ENCODE peak calls at places on chromosomes 11 and 22, in six cellular contexts. One of them, this sample, is unnamed.

GRCh38 chr22:36588285-36588684 is 59.3 kb upstream of the EIF3D start:
- DNase-seq in cardiac muscle cell: no peak
- DNase-seq in amniotic stem cell: no peak
- DNase-seq in iris pigment epithelial cell: no peak
- DNase-seq in effector CD4-positive, alpha-beta T cell: no peak
- DNase-seq in naive thymus-derived CD8-positive, alpha-beta T cell: no peak
- DNase-seq in this sample: no peak

GRCh38 chr11:95092549-95093324 is 3.1 kb downstream of the ENDOD1 start:
- DNase-seq in cardiac muscle cell: peak; percentile 25
- DNase-seq in amniotic stem cell: no peak
- DNase-seq in iris pigment epithelial cell: peak; percentile 78
- DNase-seq in effector CD4-positive, alpha-beta T cell: no peak
- DNase-seq in naive thymus-derived CD8-positive, alpha-beta T cell: peak; percentile 14
- DNase-seq in this sample: no peak

GRCh38 chr11:28961726-28962125 is 853.5 kb downstream of the METTL15 start:
- DNase-seq in cardiac muscle cell: no peak
- DNase-seq in amniotic stem cell: no peak
- DNase-seq in iris pigment epithelial cell: peak; percentile 40
- DNase-seq in effector CD4-positive, alpha-beta T cell: no peak
- DNase-seq in naive thymus-derived CD8-positive, alpha-beta T cell: no peak
- DNase-seq in this sample: no peak

GRCh38 chr11:73100578-73100977 is 41.5 kb downstream of the FCHSD2 start:
- DNase-seq in cardiac muscle cell: no peak
- DNase-seq in amniotic stem cell: no peak
- DNase-seq in iris pigment epithelial cell: no peak
- DNase-seq in effector CD4-positive, alpha-beta T cell: no peak
- DNase-seq in naive thymus-derived CD8-positive, alpha-beta T cell: no peak
- DNase-seq in this sample: no peak

GRCh38 chr11:35097814-35098213 is 41.2 kb upstream of the CD44 start:
- DNase-seq in cardiac muscle cell: no peak
- DNase-seq in amniotic stem cell: no peak
- DNase-seq in iris pigment epithelial cell: no peak
- DNase-seq in effector CD4-positive, alpha-beta T cell: no peak
- DNase-seq in naive thymus-derived CD8-positive, alpha-beta T cell: no peak
- DNase-seq in this sample: no peak

GRCh38 chr11:10205928-10206327 is 88.1 kb downstream of the SBF2 start:
- DNase-seq in cardiac muscle cell: peak; percentile 35
- DNase-seq in amniotic stem cell: no peak
- DNase-seq in iris pigment epithelial cell: no peak
- DNase-seq in effector CD4-positive, alpha-beta T cell: no peak
- DNase-seq in naive thymus-derived CD8-positive, alpha-beta T cell: no peak
- DNase-seq in this sample: no peak

GRCh38 chr11:34609850-34610249 is 11.0 kb upstream of the EHF start:
- DNase-seq in cardiac muscle cell: no peak
- DNase-seq in amniotic stem cell: no peak
- DNase-seq in iris pigment epithelial cell: no peak
- DNase-seq in effector CD4-positive, alpha-beta T cell: no peak
- DNase-seq in naive thymus-derived CD8-positive, alpha-beta T cell: no peak
- DNase-seq in this sample: no peak

GRCh38 chr11:106152013-106152412 is 74.6 kb downstream of the AASDHPPT start:
- DNase-seq in cardiac muscle cell: no peak
- DNase-seq in amniotic stem cell: no peak
- DNase-seq in iris pigment epithelial cell: peak; percentile 29
- DNase-seq in effector CD4-positive, alpha-beta T cell: no peak
- DNase-seq in naive thymus-derived CD8-positive, alpha-beta T cell: no peak
- DNase-seq in this sample: no peak

GRCh38 chr11:118435233-118435892 is 929 bp upstream of the KMT2A start:
- DNase-seq in cardiac muscle cell: peak; percentile 89
- DNase-seq in amniotic stem cell: no peak
- DNase-seq in iris pigment epithelial cell: peak; percentile 45
- DNase-seq in effector CD4-positive, alpha-beta T cell: peak; percentile 63
- DNase-seq in naive thymus-derived CD8-positive, alpha-beta T cell: no peak
- DNase-seq in this sample: peak; percentile 56

GRCh38 chr11:110565344-110565684 is 135.6 kb downstream of the FDX1 start:
- DNase-seq in cardiac muscle cell: peak; percentile 79
- DNase-seq in amniotic stem cell: no peak
- DNase-seq in iris pigment epithelial cell: peak; percentile 89
- DNase-seq in effector CD4-positive, alpha-beta T cell: no peak
- DNase-seq in naive thymus-derived CD8-positive, alpha-beta T cell: no peak
- DNase-seq in this sample: no peak

GRCh38 chr11:75782540-75783263 is 14.1 kb downstream of the DGAT2 start:
- DNase-seq in cardiac muscle cell: no peak
- DNase-seq in amniotic stem cell: no peak
- DNase-seq in iris pigment epithelial cell: no peak
- DNase-seq in effector CD4-positive, alpha-beta T cell: no peak
- DNase-seq in naive thymus-derived CD8-positive, alpha-beta T cell: no peak
- DNase-seq in this sample: no peak

GRCh38 chr11:35404397-35404775 is 15.0 kb downstream of the SLC1A2 start:
- DNase-seq in cardiac muscle cell: peak; percentile 57
- DNase-seq in amniotic stem cell: no peak
- DNase-seq in iris pigment epithelial cell: peak; percentile 51
- DNase-seq in effector CD4-positive, alpha-beta T cell: no peak
- DNase-seq in naive thymus-derived CD8-positive, alpha-beta T cell: no peak
- DNase-seq in this sample: no peak

GRCh38 chr11:111743700-111744099 is 22.5 kb downstream of the PPP2R1B start:
- DNase-seq in cardiac muscle cell: no peak
- DNase-seq in amniotic stem cell: no peak
- DNase-seq in iris pigment epithelial cell: no peak
- DNase-seq in effector CD4-positive, alpha-beta T cell: no peak
- DNase-seq in naive thymus-derived CD8-positive, alpha-beta T cell: no peak
- DNase-seq in this sample: no peak

GRCh38 chr11:96155627-96156378 is 187.2 kb downstream of the MAML2 start:
- DNase-seq in cardiac muscle cell: no peak
- DNase-seq in amniotic stem cell: peak; percentile 90
- DNase-seq in iris pigment epithelial cell: peak; percentile 99
- DNase-seq in effector CD4-positive, alpha-beta T cell: no peak
- DNase-seq in naive thymus-derived CD8-positive, alpha-beta T cell: no peak
- DNase-seq in this sample: peak; percentile 25

GRCh38 chr11:31236052-31236652 is 133.4 kb downstream of the DCDC1 start:
- DNase-seq in cardiac muscle cell: no peak
- DNase-seq in amniotic stem cell: no peak
- DNase-seq in iris pigment epithelial cell: peak; percentile 10
- DNase-seq in effector CD4-positive, alpha-beta T cell: no peak
- DNase-seq in naive thymus-derived CD8-positive, alpha-beta T cell: no peak
- DNase-seq in this sample: no peak

GRCh38 chr11:57424137-57424801 is 2.7 kb downstream of the SLC43A3 start:
- DNase-seq in cardiac muscle cell: no peak
- DNase-seq in amniotic stem cell: no peak
- DNase-seq in iris pigment epithelial cell: no peak
- DNase-seq in effector CD4-positive, alpha-beta T cell: no peak
- DNase-seq in naive thymus-derived CD8-positive, alpha-beta T cell: no peak
- DNase-seq in this sample: no peak

GRCh38 chr11:118168751-118169150 is 7.7 kb downstream of the SCN2B start:
- DNase-seq in cardiac muscle cell: no peak
- DNase-seq in amniotic stem cell: no peak
- DNase-seq in iris pigment epithelial cell: no peak
- DNase-seq in effector CD4-positive, alpha-beta T cell: no peak
- DNase-seq in naive thymus-derived CD8-positive, alpha-beta T cell: no peak
- DNase-seq in this sample: no peak

GRCh38 chr11:131463609-131464008 is 93.2 kb downstream of the NTM start:
- DNase-seq in cardiac muscle cell: no peak
- DNase-seq in amniotic stem cell: no peak
- DNase-seq in iris pigment epithelial cell: no peak
- DNase-seq in effector CD4-positive, alpha-beta T cell: no peak
- DNase-seq in naive thymus-derived CD8-positive, alpha-beta T cell: no peak
- DNase-seq in this sample: no peak

GRCh38 chr22:43397766-43398165 is 14.0 kb upstream of the MPPED1 start:
- DNase-seq in cardiac muscle cell: no peak
- DNase-seq in amniotic stem cell: no peak
- DNase-seq in iris pigment epithelial cell: no peak
- DNase-seq in effector CD4-positive, alpha-beta T cell: no peak
- DNase-seq in naive thymus-derived CD8-positive, alpha-beta T cell: no peak
- DNase-seq in this sample: no peak

GRCh38 chr11:75352417-75353206 is 1.2 kb upstream of the ARRB1 start:
- DNase-seq in cardiac muscle cell: no peak
- DNase-seq in amniotic stem cell: no peak
- DNase-seq in iris pigment epithelial cell: no peak
- DNase-seq in effector CD4-positive, alpha-beta T cell: no peak
- DNase-seq in naive thymus-derived CD8-positive, alpha-beta T cell: no peak
- DNase-seq in this sample: no peak

GRCh38 chr22:32502346-32502745 is 27.7 kb downstream of the FBXO7 start:
- DNase-seq in cardiac muscle cell: no peak
- DNase-seq in amniotic stem cell: no peak
- DNase-seq in iris pigment epithelial cell: no peak
- DNase-seq in effector CD4-positive, alpha-beta T cell: no peak
- DNase-seq in naive thymus-derived CD8-positive, alpha-beta T cell: no peak
- DNase-seq in this sample: no peak

GRCh38 chr11:44817207-44817944 is 90.6 kb downstream of the TSPAN18 start:
- DNase-seq in cardiac muscle cell: no peak
- DNase-seq in amniotic stem cell: no peak
- DNase-seq in iris pigment epithelial cell: no peak
- DNase-seq in effector CD4-positive, alpha-beta T cell: no peak
- DNase-seq in naive thymus-derived CD8-positive, alpha-beta T cell: no peak
- DNase-seq in this sample: no peak

GRCh38 chr22:29393019-29393608 is 4.7 kb upstream of the AP1B1 start:
- DNase-seq in cardiac muscle cell: no peak
- DNase-seq in amniotic stem cell: no peak
- DNase-seq in iris pigment epithelial cell: no peak
- DNase-seq in effector CD4-positive, alpha-beta T cell: no peak
- DNase-seq in naive thymus-derived CD8-positive, alpha-beta T cell: no peak
- DNase-seq in this sample: no peak

GRCh38 chr22:18103527-18104269 is 6.9 kb upstream of the TUBA8 start:
- DNase-seq in cardiac muscle cell: no peak
- DNase-seq in amniotic stem cell: no peak
- DNase-seq in iris pigment epithelial cell: no peak
- DNase-seq in effector CD4-positive, alpha-beta T cell: no peak
- DNase-seq in naive thymus-derived CD8-positive, alpha-beta T cell: no peak
- DNase-seq in this sample: no peak

GRCh38 chr11:133842730-133843129 is 2.6 kb downstream of the SPATA19 start:
- DNase-seq in cardiac muscle cell: no peak
- DNase-seq in amniotic stem cell: no peak
- DNase-seq in iris pigment epithelial cell: no peak
- DNase-seq in effector CD4-positive, alpha-beta T cell: no peak
- DNase-seq in naive thymus-derived CD8-positive, alpha-beta T cell: no peak
- DNase-seq in this sample: no peak

GRCh38 chr22:24548812-24549211 is 6.1 kb downstream of the GUCD1 start:
- DNase-seq in cardiac muscle cell: no peak
- DNase-seq in amniotic stem cell: no peak
- DNase-seq in iris pigment epithelial cell: no peak
- DNase-seq in effector CD4-positive, alpha-beta T cell: no peak
- DNase-seq in naive thymus-derived CD8-positive, alpha-beta T cell: no peak
- DNase-seq in this sample: no peak

GRCh38 chr11:102452461-102453285 is at the start of gene TMEM123:
- DNase-seq in cardiac muscle cell: peak; percentile 84
- DNase-seq in amniotic stem cell: peak; percentile 38
- DNase-seq in iris pigment epithelial cell: peak; percentile 55
- DNase-seq in effector CD4-positive, alpha-beta T cell: peak; percentile 84
- DNase-seq in naive thymus-derived CD8-positive, alpha-beta T cell: peak; percentile 93
- DNase-seq in this sample: peak; percentile 90

GRCh38 chr11:70578831-70579230 is 180.5 kb downstream of the CTTN start:
- DNase-seq in cardiac muscle cell: no peak
- DNase-seq in amniotic stem cell: no peak
- DNase-seq in iris pigment epithelial cell: no peak
- DNase-seq in effector CD4-positive, alpha-beta T cell: no peak
- DNase-seq in naive thymus-derived CD8-positive, alpha-beta T cell: no peak
- DNase-seq in this sample: no peak

GRCh38 chr11:86787651-86788050 is 12.7 kb upstream of the PRSS23 start:
- DNase-seq in cardiac muscle cell: no peak
- DNase-seq in amniotic stem cell: no peak
- DNase-seq in iris pigment epithelial cell: peak; percentile 22
- DNase-seq in effector CD4-positive, alpha-beta T cell: no peak
- DNase-seq in naive thymus-derived CD8-positive, alpha-beta T cell: no peak
- DNase-seq in this sample: no peak

GRCh38 chr11:10428453-10428852 is 26.6 kb upstream of the AMPD3 start:
- DNase-seq in cardiac muscle cell: no peak
- DNase-seq in amniotic stem cell: no peak
- DNase-seq in iris pigment epithelial cell: no peak
- DNase-seq in effector CD4-positive, alpha-beta T cell: no peak
- DNase-seq in naive thymus-derived CD8-positive, alpha-beta T cell: no peak
- DNase-seq in this sample: no peak

GRCh38 chr11:3375552-3375951 is 3.4 kb downstream of the ZNF195 start:
- DNase-seq in cardiac muscle cell: no peak
- DNase-seq in amniotic stem cell: no peak
- DNase-seq in iris pigment epithelial cell: peak; percentile 50
- DNase-seq in effector CD4-positive, alpha-beta T cell: no peak
- DNase-seq in naive thymus-derived CD8-positive, alpha-beta T cell: no peak
- DNase-seq in this sample: no peak

GRCh38 chr22:17074648-17075002 is 10.2 kb upstream of the IL17RA start:
- DNase-seq in cardiac muscle cell: no peak
- DNase-seq in amniotic stem cell: no peak
- DNase-seq in iris pigment epithelial cell: peak; percentile 54
- DNase-seq in effector CD4-positive, alpha-beta T cell: no peak
- DNase-seq in naive thymus-derived CD8-positive, alpha-beta T cell: no peak
- DNase-seq in this sample: no peak

GRCh38 chr11:3139481-3140290 is 25.4 kb downstream of the OSBPL5 start:
- DNase-seq in cardiac muscle cell: no peak
- DNase-seq in amniotic stem cell: no peak
- DNase-seq in iris pigment epithelial cell: no peak
- DNase-seq in effector CD4-positive, alpha-beta T cell: no peak
- DNase-seq in naive thymus-derived CD8-positive, alpha-beta T cell: no peak
- DNase-seq in this sample: no peak

GRCh38 chr11:2166091-2166851 is 5.3 kb upstream of the INS start:
- DNase-seq in cardiac muscle cell: peak; percentile 51
- DNase-seq in amniotic stem cell: no peak
- DNase-seq in iris pigment epithelial cell: no peak
- DNase-seq in effector CD4-positive, alpha-beta T cell: peak; percentile 28
- DNase-seq in naive thymus-derived CD8-positive, alpha-beta T cell: peak; percentile 53
- DNase-seq in this sample: no peak

GRCh38 chr11:71298761-71299181 is 46.4 kb upstream of the SHANK2 start:
- DNase-seq in cardiac muscle cell: no peak
- DNase-seq in amniotic stem cell: no peak
- DNase-seq in iris pigment epithelial cell: no peak
- DNase-seq in effector CD4-positive, alpha-beta T cell: no peak
- DNase-seq in naive thymus-derived CD8-positive, alpha-beta T cell: no peak
- DNase-seq in this sample: no peak

GRCh38 chr11:99316761-99317475 is 296.2 kb downstream of the CNTN5 start:
- DNase-seq in cardiac muscle cell: peak; percentile 57
- DNase-seq in amniotic stem cell: no peak
- DNase-seq in iris pigment epithelial cell: no peak
- DNase-seq in effector CD4-positive, alpha-beta T cell: no peak
- DNase-seq in naive thymus-derived CD8-positive, alpha-beta T cell: no peak
- DNase-seq in this sample: no peak

GRCh38 chr11:58592760-58593472 is 14.1 kb downstream of the ZFP91 start:
- DNase-seq in cardiac muscle cell: no peak
- DNase-seq in amniotic stem cell: no peak
- DNase-seq in iris pigment epithelial cell: no peak
- DNase-seq in effector CD4-positive, alpha-beta T cell: no peak
- DNase-seq in naive thymus-derived CD8-positive, alpha-beta T cell: no peak
- DNase-seq in this sample: no peak

GRCh38 chr11:68674461-68674860 is 9.9 kb upstream of the GAL start:
- DNase-seq in cardiac muscle cell: no peak
- DNase-seq in amniotic stem cell: no peak
- DNase-seq in iris pigment epithelial cell: no peak
- DNase-seq in effector CD4-positive, alpha-beta T cell: no peak
- DNase-seq in naive thymus-derived CD8-positive, alpha-beta T cell: no peak
- DNase-seq in this sample: no peak

This sample was measured in activated T-helper 2 cell treated with anti-CD3 and anti-CD28 coated beads, Interferon-gamma antibody, Interleukin-2, Interleukin-4, amounts not matched to agents 10 μg/mL and 5 μg/mL and 100 μg/mL, durations not matched to agents 14 hours and 24 hours and 36 hours.